ENCODE peak calls at places on chromosomes 5 and 9, in eight cellular contexts. N is smooth muscle cell of the brain vasculature; G is GM03348; R is WTC11; D is activated naive CD4-positive, alpha-beta T cell treated with anti-CD3 and anti-CD28 coated beads for 36 hours; V is cardiac septum; I is GM23338; J is mucosa of descending colon. C is an unnamed sample.

GRCh38 chr5:107593009-107593408 is 77.7 kb downstream of the EFNA5 start:
- DNase-seq in R (no peak), D (no peak), G (no peak), J (no peak), V (no peak), N (no peak), I (no peak), C (no peak)

GRCh38 chr5:143263272-143263810 is 140.1 kb downstream of the NR3C1 start:
- DNase-seq in R (no peak), I (no peak), J (no peak), D (no peak), N (no peak), V (no peak), G (no peak), C (no peak)

GRCh38 chr5:143101134-143101533 is 302.4 kb downstream of the NR3C1 start:
- DNase-seq in R (no peak), D (peak), G (no peak), N (no peak), V (no peak), J (no peak), I (no peak), C (no peak)

GRCh38 chr9:88821033-88821748 is 170.1 kb upstream of the S1PR3 start:
- DNase-seq in J (no peak), D (no peak), G (no peak), I (no peak), V (no peak), N (no peak), R (no peak), C (no peak)

GRCh38 chr5:102754499-102755424 is at the start of gene PAM:
- DNase-seq in G (peak), N (no peak), I (peak), D (peak), J (peak), V (peak), R (peak), C (no peak)

GRCh38 chr5:14428302-14429081 is 153.1 kb upstream of the OTULINL start:
- DNase-seq in D (no peak), V (no peak), I (no peak), R (no peak), N (no peak), G (no peak), J (no peak), C (no peak)

GRCh38 chr9:14191512-14191911 is 122.4 kb downstream of the NFIB start:
- DNase-seq in N (no peak), R (no peak), V (no peak), G (no peak), J (no peak), D (no peak), I (no peak), C (no peak)

GRCh38 chr5:78523314-78524193 is 125.0 kb downstream of the LHFPL2 start:
- DNase-seq in N (no peak), V (no peak), I (no peak), R (no peak), G (no peak), J (no peak), D (no peak), C (no peak)

GRCh38 chr5:96326902-96327301 is 106.1 kb downstream of the PCSK1 start:
- DNase-seq in R (no peak), D (no peak), G (no peak), V (no peak), N (no peak), J (no peak), I (no peak), C (no peak)

GRCh38 chr5:145718956-145719355 is 116.2 kb downstream of the PRELID2 start:
- DNase-seq in V (no peak), N (no peak), I (peak), J (no peak), G (peak), D (no peak), R (no peak), C (no peak)

GRCh38 chr5:167639761-167640160 is 651.7 kb upstream of the WWC1 start:
- DNase-seq in V (no peak), I (no peak), N (no peak), D (no peak), G (peak), J (no peak), R (no peak), C (no peak)

GRCh38 chr5:39117401-39117800 is 43.2 kb upstream of the RICTOR start:
- DNase-seq in R (no peak), V (no peak), I (no peak), G (no peak), J (no peak), N (no peak), D (no peak), C (no peak)

GRCh38 chr5:151239237-151239861 is 13.6 kb upstream of the GM2A start:
- DNase-seq in D (peak), G (peak), V (peak), I (peak), R (peak), J (peak), N (peak), C (no peak)

GRCh38 chr5:168407222-168407621 is 79.0 kb upstream of the RARS1 start:
- DNase-seq in R (no peak), J (no peak), I (no peak), G (no peak), N (no peak), V (no peak), D (no peak), C (no peak)

GRCh38 chr5:77843570-77844407 is 67.7 kb upstream of the TBCA start:
- DNase-seq in R (peak), V (no peak), I (peak), J (no peak), G (peak), D (no peak), N (no peak), C (no peak)

GRCh38 chr5:149895416-149896345 is 48.9 kb downstream of the PDE6A start:
- DNase-seq in J (no peak), V (no peak), I (no peak), R (no peak), N (no peak), G (no peak), D (peak), C (no peak)

GRCh38 chr5:55551298-55551846 is 16.6 kb upstream of the PLPP1 start:
- DNase-seq in N (no peak), G (no peak), J (no peak), R (no peak), I (no peak), D (no peak), V (no peak), C (no peak)

GRCh38 chr5:9516591-9516990 is 29.3 kb downstream of the SEMA5A start:
- DNase-seq in N (no peak), R (peak), V (no peak), G (no peak), I (peak), D (no peak), J (peak), C (peak)

GRCh38 chr9:87898151-87898550 is 15.5 kb downstream of the SPATA31E1 start:
- DNase-seq in G (peak), I (no peak), J (no peak), R (no peak), D (no peak), V (no peak), N (no peak), C (no peak)

GRCh38 chr5:150791536-150791935 is 13.0 kb downstream of the SMIM3 start:
- DNase-seq in V (no peak), R (no peak), I (no peak), J (no peak), G (no peak), N (no peak), D (no peak), C (no peak)

GRCh38 chr5:78779771-78780616 is 131.4 kb upstream of the LHFPL2 start:
- DNase-seq in J (no peak), I (no peak), N (no peak), V (no peak), D (no peak), G (peak), R (no peak), C (no peak)

GRCh38 chr9:36924071-36924470 is 110.0 kb downstream of the PAX5 start:
- DNase-seq in G (peak), J (no peak), N (no peak), I (no peak), R (no peak), D (peak), V (no peak), C (no peak)

GRCh38 chr9:89449261-89449671 is 48.6 kb downstream of the SEMA4D start:
- DNase-seq in N (no peak), R (no peak), I (no peak), V (no peak), G (no peak), D (peak), J (no peak), C (no peak)

GRCh38 chr5:4994994-4995393 is 145.1 kb upstream of the ADAMTS16 start:
- DNase-seq in D (no peak), R (no peak), V (no peak), G (peak), N (no peak), J (no peak), I (no peak), C (no peak)

GRCh38 chr5:73947876-73948275 is 321.9 kb downstream of the ARHGEF28 start:
- DNase-seq in I (no peak), N (no peak), J (no peak), G (no peak), R (no peak), V (no peak), D (no peak), C (no peak)

GRCh38 chr9:84230355-84231136 is 110.0 kb downstream of the SLC28A3 start:
- DNase-seq in I (no peak), V (no peak), N (no peak), R (no peak), D (no peak), G (peak), J (peak), C (no peak)

GRCh38 chr5:176762489-176762888 is 47.9 kb upstream of the UNC5A start:
- DNase-seq in I (peak), D (no peak), R (no peak), V (no peak), N (no peak), J (no peak), G (no peak), C (no peak)

GRCh38 chr9:105441761-105442160 is 6.1 kb upstream of the FSD1L start:
- DNase-seq in G (no peak), V (no peak), R (no peak), J (no peak), I (no peak), N (no peak), D (no peak), C (no peak)

GRCh38 chr9:135797507-135798302 is 95.7 kb downstream of the KCNT1 start:
- DNase-seq in V (no peak), D (peak), N (no peak), J (peak), G (peak), R (peak), I (peak), C (peak)

GRCh38 chr5:59034498-59035186 is 451.8 kb downstream of the RAB3C start:
- DNase-seq in N (no peak), G (peak), J (no peak), D (peak), I (peak), V (no peak), R (no peak), C (no peak)

GRCh38 chr5:67693956-67694564 is 497.5 kb upstream of the CD180 start:
- DNase-seq in R (no peak), N (no peak), G (peak), V (peak), J (peak), I (no peak), D (no peak), C (no peak)

GRCh38 chr9:10232352-10232930 is 380.4 kb downstream of the PTPRD start:
- DNase-seq in D (no peak), N (no peak), R (no peak), V (no peak), J (no peak), I (peak), G (no peak), C (no peak)

GRCh38 chr5:171610686-171611085 is 174.9 kb upstream of the SMIM23 start:
- DNase-seq in J (no peak), R (no peak), I (no peak), D (no peak), G (no peak), N (no peak), V (no peak), C (no peak)

GRCh38 chr5:162107591-162107990 is 40.0 kb downstream of the GABRG2 start:
- DNase-seq in R (no peak), V (no peak), J (no peak), D (no peak), G (no peak), I (no peak), N (no peak), C (no peak)

GRCh38 chr9:135248111-135248510 is 160.6 kb downstream of the OLFM1 start:
- DNase-seq in I (no peak), V (peak), R (no peak), D (no peak), N (no peak), J (no peak), G (no peak), C (no peak)

GRCh38 chr5:159933531-159934485 is 17.5 kb downstream of the ADRA1B start:
- DNase-seq in V (no peak), G (no peak), D (no peak), I (no peak), J (no peak), R (no peak), N (no peak), C (no peak)

GRCh38 chr5:9479361-9479760 is 66.5 kb downstream of the SEMA5A start:
- DNase-seq in G (peak), J (no peak), N (no peak), R (no peak), D (no peak), I (no peak), V (no peak), C (no peak)

GRCh38 chr9:119898316-119898715 is 529.1 kb upstream of the BRINP1 start:
- DNase-seq in G (peak), R (no peak), N (no peak), J (no peak), D (no peak), V (no peak), I (no peak), C (no peak)

GRCh38 chr9:129208191-129209091 is 30.4 kb upstream of the IER5L start:
- DNase-seq in N (no peak), I (peak), V (no peak), D (peak), J (no peak), R (peak), G (no peak), C (peak)

GRCh38 chr9:79700607-79701330 is 129.0 kb downstream of the TLE4 start:
- DNase-seq in J (no peak), R (no peak), N (no peak), D (no peak), G (no peak), V (no peak), I (no peak), C (no peak)

C was measured in iPS DF 6.9.